ENCODE peak calls at places on chromosome X, in nine cellular contexts. Y, H, G, R, Q, V, U, F and B are unnamed samples.

GRCh38 chrX:148535639-148536038 is 35.2 kb downstream of the AFF2 start:
- DNase-seq in F (no peak), R (no peak), V (peak; percentile 0), H (no peak), Q (no peak), Y (no peak), G (no peak), U (no peak), B (no peak)

GRCh38 chrX:107573016-107573415 is 55.3 kb upstream of the PRPS1 start:
- DNase-seq in U (no peak), Y (no peak), H (no peak), F (no peak), V (no peak), G (no peak), Q (no peak), R (no peak), B (no peak)

GRCh38 chrX:133185938-133186337 is 32.2 kb downstream of the TFDP3 start:
- DNase-seq in R (peak; percentile 56), U (no peak), H (no peak), G (no peak), Q (peak; percentile 22), Y (no peak), F (no peak), V (no peak), B (no peak)

GRCh38 chrX:39950035-39950688 is 147.6 kb downstream of the BCOR start:
- DNase-seq in F (no peak), U (no peak), H (no peak), G (no peak), Q (no peak), V (peak; percentile 6), Y (no peak), R (no peak), B (peak; percentile 25)

GRCh38 chrX:115409551-115409950 is 120.0 kb downstream of the LUZP4 start:
- DNase-seq in F (no peak), U (no peak), Q (no peak), G (no peak), H (no peak), R (no peak), V (no peak), Y (no peak), B (no peak)

GRCh38 chrX:71622347-71623104 is 4.2 kb upstream of the CXCR3 start:
- DNase-seq in G (no peak), Y (no peak), V (peak; percentile 81), F (peak; percentile 81), H (peak; percentile 84), R (peak; percentile 85), Q (peak; percentile 27), U (peak; percentile 34), B (no peak)

GRCh38 chrX:76454456-76454927 is 27.0 kb downstream of the MAGEE1 start:
- DNase-seq in G (no peak), F (no peak), V (peak; percentile 0), R (no peak), U (no peak), H (no peak), Y (peak; percentile 1), Q (no peak), B (peak; percentile 8)

GRCh38 chrX:120450163-120450562 is 18.9 kb downstream of the LAMP2 start:
- DNase-seq in Y (no peak), V (no peak), G (no peak), R (no peak), U (no peak), F (no peak), Q (no peak), H (no peak), B (no peak)

GRCh38 chrX:30735839-30736238 is 82.6 kb downstream of the GK start:
- DNase-seq in Q (peak; percentile 51), R (peak; percentile 68), H (no peak), V (peak; percentile 67), Y (peak; percentile 21), U (peak; percentile 17), F (peak; percentile 52), G (peak; percentile 46), B (peak; percentile 52)

GRCh38 chrX:103513476-103514108 is 5.7 kb downstream of the RAB40A start:
- DNase-seq in G (no peak), R (no peak), Y (no peak), Q (no peak), F (no peak), U (peak; percentile 14), H (no peak), V (peak; percentile 54), B (peak; percentile 21)

GRCh38 chrX:110215411-110215810 is 102.5 kb downstream of the AMMECR1 start:
- DNase-seq in V (no peak), Y (no peak), F (no peak), U (no peak), G (no peak), H (no peak), Q (no peak), R (no peak), B (no peak)

GRCh38 chrX:34365482-34365881 is 233.4 kb upstream of the FAM47A start:
- DNase-seq in U (no peak), Q (no peak), V (peak; percentile 37), H (no peak), Y (no peak), R (no peak), F (no peak), G (no peak), B (peak; percentile 45)
- TF ChIP-seq CTCF in U (peak; percentile 31), Q (peak; percentile 58), V (no peak), H (peak; percentile 33), Y (no peak), R (no peak), F (peak; percentile 23), G (no peak), B (peak; percentile 76)

GRCh38 chrX:41734530-41734929 is 10.5 kb downstream of the GPR82 start:
- DNase-seq in V (peak; percentile 57), F (no peak), R (no peak), Y (no peak), G (no peak), U (no peak), H (no peak), Q (peak; percentile 0), B (peak; percentile 2)
- TF ChIP-seq CTCF in V (peak; percentile 54), F (peak; percentile 21), R (no peak), Y (peak; percentile 51), G (peak; percentile 42), U (peak; percentile 64), H (peak; percentile 39), Q (no peak), B (peak; percentile 72)

DNA sequence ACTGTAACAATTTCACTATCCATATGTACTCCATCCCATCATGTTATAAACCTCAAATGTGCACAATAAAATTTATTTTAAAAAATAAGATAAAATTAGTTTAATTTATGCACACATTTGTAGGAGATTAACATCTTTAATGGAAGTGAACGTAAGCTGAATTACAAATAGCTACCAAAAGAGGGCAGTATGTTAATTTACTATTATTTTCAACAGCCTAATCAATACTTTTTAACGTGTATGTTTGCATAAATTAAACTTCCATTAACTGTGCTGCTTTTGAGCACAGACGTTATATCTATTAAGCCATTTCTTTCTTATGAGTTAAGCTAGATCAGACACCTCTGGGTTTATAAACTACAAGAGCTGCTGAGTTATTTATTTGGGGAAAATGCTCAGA is 56.5 kb upstream of the PHKA2 start:
- DNase-seq in U (no peak), G (no peak), Y (no peak), R (no peak), Q (no peak), V (peak; percentile 11), H (no peak), F (no peak), B (no peak)
- TF ChIP-seq CTCF in U (peak; percentile 8), G (no peak), Y (peak; percentile 31), R (no peak), Q (peak; percentile 72), V (peak; percentile 6), H (peak; percentile 28), F (no peak), B (peak; percentile 76)

GRCh38 chrX:54980334-54980733 is 13.7 kb downstream of the PFKFB1 start:
- DNase-seq in H (no peak), Q (no peak), G (no peak), R (no peak), V (no peak), U (no peak), F (no peak), Y (no peak), B (no peak)

GRCh38 chrX:54979432-54979831 is 14.6 kb downstream of the PFKFB1 start:
- DNase-seq in U (no peak), G (no peak), Q (no peak), Y (no peak), F (no peak), V (no peak), H (no peak), R (no peak), B (no peak)

GRCh38 chrX:54977387-54977786 is 16.6 kb downstream of the PFKFB1 start:
- DNase-seq in Y (no peak), G (no peak), R (no peak), U (no peak), H (no peak), Q (no peak), F (no peak), V (no peak), B (no peak)

DNA sequence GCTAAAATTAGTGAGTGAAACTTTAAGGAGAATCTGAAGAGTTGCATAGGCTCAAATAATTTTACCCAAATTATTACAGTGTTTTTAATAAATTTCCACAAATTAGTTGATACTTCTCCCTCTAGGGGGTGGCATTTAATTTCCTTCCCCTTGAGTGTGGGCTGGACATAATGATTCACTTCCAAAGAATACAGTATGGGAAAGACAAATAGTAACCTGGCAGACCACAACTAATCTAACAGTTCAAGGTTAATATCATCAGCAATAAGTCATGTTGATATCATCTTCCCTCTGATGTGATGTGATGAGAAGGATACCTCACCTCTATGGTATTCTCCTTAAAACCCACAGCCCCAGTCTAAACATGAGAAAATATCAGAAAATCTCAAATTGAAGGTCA is 15.5 kb downstream of the PFKFB1 start:
- DNase-seq in Q (no peak), G (no peak), H (no peak), R (no peak), U (no peak), V (peak; percentile 2), Y (no peak), F (no peak), B (peak; percentile 9)
- TF ChIP-seq CTCF in Q (peak; percentile 41), G (no peak), H (no peak), R (no peak), U (no peak), V (no peak), Y (no peak), F (no peak), B (no peak)